ENCODE peak calls at places on chromosomes 13 and 19, in six cellular contexts. N is epithelial cell of proximal tubule, V is uterus, C is PC-3, R is lung, M is fibroblast of mammary gland. W is an unnamed sample.

GRCh38 chr13:33612641-33613638 is 205.0 kb upstream of the RFC3 start:
- DNase-seq in N (no peak), V (no peak), C (no peak), R (no peak), M (no peak), W (no peak)

GRCh38 chr13:99909836-99910619 is 61.5 kb downstream of the ZIC5 start:
- DNase-seq in N (no peak), V (no peak), C (no peak), R (no peak), M (no peak), W (no peak)

GRCh38 chr13:33376212-33376611 is 90.7 kb upstream of the STARD13 start:
- DNase-seq in N (no peak), V (no peak), C (no peak), R (no peak), M (no peak), W (no peak)

GRCh38 chr13:42946927-42947326 is 45.1 kb downstream of the EPSTI1 start:
- DNase-seq in N (no peak), V (no peak), C (no peak), R (no peak), M (peak; percentile 78), W (no peak)

GRCh38 chr19:16541526-16542044 is 652 bp downstream of the CHERP start:
- DNase-seq in N (no peak), V (no peak), C (no peak), R (no peak), M (peak; percentile 23), W (no peak)

GRCh38 chr19:35476149-35476548 is 14.1 kb downstream of the KRTDAP start:
- DNase-seq in N (no peak), V (no peak), C (no peak), R (no peak), M (no peak), W (no peak)

GRCh38 chr13:34340534-34340933 is 522.6 kb downstream of the RFC3 start:
- DNase-seq in N (peak; percentile 78), V (no peak), C (peak; percentile 85), R (no peak), M (peak; percentile 84), W (no peak)

GRCh38 chr19:13055213-13056051 is 47.2 kb downstream of the LYL1 start:
- DNase-seq in N (no peak), V (peak; percentile 92), C (peak; percentile 81), R (peak; percentile 61), M (peak; percentile 86), W (peak; percentile 75)

GRCh38 chr13:41199061-41199460 is 4.7 kb upstream of the KBTBD7 start:
- DNase-seq in N (no peak), V (no peak), C (no peak), R (no peak), M (no peak), W (no peak)

GRCh38 chr13:41502021-41502420 is 44.7 kb downstream of the RGCC start:
- DNase-seq in N (no peak), V (no peak), C (no peak), R (no peak), M (no peak), W (no peak)

GRCh38 chr19:39506944-39507714 is 7.8 kb upstream of the SELENOV start:
- DNase-seq in N (no peak), V (no peak), C (peak; percentile 67), R (no peak), M (peak; percentile 59), W (no peak)

GRCh38 chr19:33186835-33187540 is 7.1 kb upstream of the LRP3 start:
- DNase-seq in N (no peak), V (no peak), C (no peak), R (no peak), M (no peak), W (no peak)

GRCh38 chr13:100738176-100738855 is 63.7 kb upstream of the TMTC4 start:
- DNase-seq in N (no peak), V (no peak), C (no peak), R (no peak), M (no peak), W (no peak)

GRCh38 chr19:51219307-51219706 is 5.6 kb upstream of the CD33 start:
- DNase-seq in N (no peak), V (no peak), C (no peak), R (no peak), M (no peak), W (no peak)

GRCh38 chr19:1520203-1520780 is 3.6 kb upstream of the PLK5 start:
- DNase-seq in N (no peak), V (no peak), C (no peak), R (no peak), M (no peak), W (no peak)

GRCh38 chr19:50332264-50333038 is 3.3 kb upstream of the KCNC3 start:
- DNase-seq in N (no peak), V (no peak), C (peak; percentile 20), R (no peak), M (no peak), W (no peak)

GRCh38 chr13:75938811-75939525 is 302.8 kb downstream of the LMO7 start:
- DNase-seq in N (no peak), V (no peak), C (peak; percentile 80), R (no peak), M (peak; percentile 68), W (no peak)

GRCh38 chr13:26664942-26665341 is 95.6 kb downstream of the GPR12 start:
- DNase-seq in N (no peak), V (no peak), C (no peak), R (no peak), M (no peak), W (no peak)

GRCh38 chr19:768424-768823 is 17.5 kb downstream of the MISP start:
- DNase-seq in N (peak; percentile 83), V (no peak), C (no peak), R (no peak), M (peak; percentile 70), W (no peak)

GRCh38 chr13:106468948-106469590 is 66.4 kb downstream of the EFNB2 start:
- DNase-seq in N (no peak), V (no peak), C (no peak), R (no peak), M (no peak), W (no peak)

GRCh38 chr19:29665826-29666633 is 769 bp downstream of the PLEKHF1 start:
- DNase-seq in N (no peak), V (peak; percentile 68), C (peak; percentile 38), R (no peak), M (peak; percentile 85), W (no peak)

GRCh38 chr19:13597625-13598024 is 91.3 kb upstream of the CACNA1A start:
- DNase-seq in N (no peak), V (peak; percentile 29), C (peak; percentile 83), R (peak; percentile 51), M (peak; percentile 76), W (peak; percentile 27)

GRCh38 chr13:41756198-41756885 is 204.6 kb downstream of the VWA8 start:
- DNase-seq in N (no peak), V (no peak), C (no peak), R (no peak), M (no peak), W (no peak)

GRCh38 chr19:35249146-35249847 is 495 bp downstream of the LSR start:
- DNase-seq in N (no peak), V (no peak), C (no peak), R (peak; percentile 34), M (no peak), W (no peak)

GRCh38 chr13:58376775-58377174 is 745.2 kb downstream of the PCDH17 start:
- DNase-seq in N (no peak), V (no peak), C (no peak), R (no peak), M (no peak), W (no peak)

GRCh38 chr19:36225219-36225892 is 10.4 kb downstream of the ZNF146 start:
- DNase-seq in N (no peak), V (no peak), C (peak; percentile 26), R (no peak), M (peak; percentile 69), W (peak; percentile 29)

GRCh38 chr13:32530841-32531253 is 7.7 kb downstream of the N4BP2L2 start:
- DNase-seq in N (no peak), V (no peak), C (no peak), R (no peak), M (peak; percentile 68), W (no peak)

GRCh38 chr13:23018143-23018542 is 162.6 kb upstream of the SGCG start:
- DNase-seq in N (no peak), V (no peak), C (no peak), R (no peak), M (no peak), W (no peak)

GRCh38 chr13:95261956-95262355 is 39.3 kb downstream of the ABCC4 start:
- DNase-seq in N (no peak), V (no peak), C (no peak), R (no peak), M (no peak), W (no peak)

GRCh38 chr19:45405435-45406164 is 731 bp upstream of the PPP1R13L start:
- DNase-seq in N (peak; percentile 66), V (peak; percentile 88), C (peak; percentile 89), R (peak; percentile 93), M (peak; percentile 90), W (peak; percentile 69)

GRCh38 chr19:48907671-48908070 is 7.6 kb downstream of the NUCB1 start:
- DNase-seq in N (no peak), V (no peak), C (no peak), R (peak; percentile 45), M (no peak), W (no peak)

GRCh38 chr13:28220166-28220565 is 81.8 kb downstream of the PAN3 start:
- DNase-seq in N (no peak), V (no peak), C (no peak), R (no peak), M (peak; percentile 58), W (peak; percentile 5)

DNA sequence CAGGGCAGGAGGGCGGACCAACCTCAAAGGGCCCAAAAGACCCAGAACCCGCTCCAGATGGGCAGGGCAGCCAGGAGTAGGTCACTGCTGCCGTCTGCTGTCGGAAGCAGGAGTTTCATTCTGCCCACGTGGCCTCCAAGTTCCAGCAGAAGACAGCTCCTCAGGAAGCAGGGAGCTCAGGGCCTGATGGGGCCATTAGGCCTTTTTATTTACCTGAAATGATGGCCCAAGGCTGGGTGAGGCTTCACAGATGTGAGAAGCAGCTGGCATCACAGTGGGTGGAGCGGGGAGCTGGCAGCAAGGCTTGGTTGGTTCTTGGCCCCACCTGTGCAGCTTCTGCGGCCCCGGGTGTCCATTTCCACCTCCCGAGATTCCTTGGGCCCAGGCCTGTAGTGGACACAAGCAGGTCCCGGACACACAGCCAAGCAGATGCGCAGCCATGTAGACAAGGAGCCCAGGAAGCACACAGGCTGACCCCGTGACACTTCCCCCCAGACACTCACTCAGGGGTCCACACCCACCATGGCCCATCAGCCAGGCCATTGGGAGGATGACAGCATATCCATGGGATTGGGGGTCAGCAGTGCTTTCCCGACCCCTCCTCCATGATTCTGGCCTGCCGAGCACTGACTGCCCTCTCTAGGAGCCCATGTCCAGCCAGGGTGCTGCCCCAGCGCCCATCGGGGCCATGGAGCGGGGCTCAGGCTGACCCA is 26.4 kb downstream of the C13orf46 start:
- DNase-seq in N (no peak), V (peak; percentile 82), C (peak; percentile 55), R (no peak), M (peak; percentile 74), W (no peak)
- TF ChIP-seq CTCF in N (peak; percentile 64), V (peak; percentile 90), C (peak; percentile 59), R (peak; percentile 23), M (peak; percentile 92), W (peak; percentile 51)

GRCh38 chr13:24615911-24616472 is 64.2 kb upstream of the ATP12A start:
- DNase-seq in N (no peak), V (no peak), C (no peak), R (no peak), M (no peak), W (no peak)
- H3K4me3 ChIP-seq in N (no peak overlapping the region), V (no peak overlapping the region), C (no peak overlapping the region), R (no peak overlapping the region), M (no peak overlapping the region), W (no peak overlapping the region)

GRCh38 chr13:45362939-45363338 is 22.0 kb upstream of the TPT1 start:
- DNase-seq in N (no peak), V (no peak), C (no peak), R (no peak), M (no peak), W (no peak)
- TF ChIP-seq CTCF in N (peak; percentile 25), V (no peak), C (no peak), R (no peak), M (no peak), W (peak; percentile 20)

GRCh38 chr13:110064022-110064421 is 242.9 kb downstream of the COL4A1 start:
- DNase-seq in N (no peak), V (no peak), C (no peak), R (no peak), M (no peak), W (no peak)
- H3K4me3 ChIP-seq in N (no peak overlapping the region), V (no peak overlapping the region), C (no peak overlapping the region), R (no peak overlapping the region), M (no peak overlapping the region), W (no peak overlapping the region)